ENCODE peak calls at places on chromosomes 2 and 18, in four cellular contexts. K, U, Y and T are unnamed samples.

GRCh38 chr2:157032019-157032418 is 225.5 kb upstream of the GALNT5 start:
- DNase-seq in K (no peak), U (no peak), Y (peak; percentile 46), T (no peak)

GRCh38 chr2:3827673-3828575 is 124.5 kb downstream of the DCDC2C start:
- DNase-seq in K (no peak), U (peak; percentile 22), Y (no peak), T (peak; percentile 29)

GRCh38 chr2:237998530-237998929 is 31.7 kb downstream of the UBE2F start:
- DNase-seq in K (peak; percentile 82), U (no peak), Y (peak; percentile 62), T (no peak)

GRCh38 chr2:54897420-54898310 is 152.6 kb downstream of the RTN4 start:
- DNase-seq in K (no peak), U (no peak), Y (no peak), T (no peak)

GRCh38 chr2:234378440-234378839 is 118.4 kb downstream of the ARL4C start:
- DNase-seq in K (no peak), U (no peak), Y (no peak), T (no peak)

GRCh38 chr2:11346129-11346528 is 1.7 kb upstream of the ROCK2 start:
- DNase-seq in K (no peak), U (no peak), Y (no peak), T (no peak)

GRCh38 chr2:10079192-10079930 is 850 bp downstream of the CYS1 start:
- DNase-seq in K (no peak), U (no peak), Y (no peak), T (peak; percentile 38)

GRCh38 chr2:74891136-74891764 is 57.3 kb downstream of the HK2 start:
- DNase-seq in K (no peak), U (no peak), Y (no peak), T (no peak)

GRCh38 chr2:135052042-135052876 is at the start of gene RAB3GAP1:
- DNase-seq in K (peak; percentile 64), U (peak; percentile 89), Y (peak; percentile 72), T (peak; percentile 85)

GRCh38 chr2:116133563-116133962 is 1680.9 kb upstream of the DDX18 start:
- DNase-seq in K (no peak), U (no peak), Y (no peak), T (no peak)

GRCh38 chr18:79950440-79951341 is 762 bp downstream of the SLC66A2 start:
- DNase-seq in K (no peak), U (peak; percentile 52), Y (no peak), T (peak; percentile 22)

GRCh38 chr2:60260646-60261296 is 292.7 kb downstream of the BCL11A start:
- DNase-seq in K (no peak), U (no peak), Y (no peak), T (no peak)

GRCh38 chr2:152335851-152336102 is 803 bp downstream of the FMNL2 start:
- DNase-seq in K (no peak), U (no peak), Y (no peak), T (peak; percentile 17)

GRCh38 chr18:40159141-40160017 is 1795.7 kb upstream of the PIK3C3 start:
- DNase-seq in K (peak; percentile 1), U (no peak), Y (peak; percentile 35), T (peak; percentile 58)

GRCh38 chr2:194700116-194700515 is 956.9 kb upstream of the SLC39A10 start:
- DNase-seq in K (no peak), U (no peak), Y (no peak), T (no peak)

GRCh38 chr2:246489-247145 is 17.2 kb downstream of the SH3YL1 start:
- DNase-seq in K (no peak), U (peak; percentile 31), Y (peak; percentile 81), T (peak; percentile 31)

GRCh38 chr18:75173125-75173432 is 35.9 kb downstream of the PTGR3 start:
- DNase-seq in K (peak; percentile 64), U (no peak), Y (peak; percentile 35), T (no peak)

GRCh38 chr2:236177967-236178909 is 10.1 kb upstream of the GBX2 start:
- DNase-seq in K (no peak), U (peak; percentile 74), Y (peak; percentile 54), T (peak; percentile 67)

GRCh38 chr18:11553098-11553940 is 56.1 kb upstream of the SLC35G4 start:
- DNase-seq in K (no peak), U (peak; percentile 66), Y (peak; percentile 49), T (peak; percentile 51)

GRCh38 chr2:240292622-240293021 is 142.8 kb upstream of the GPC1 start:
- DNase-seq in K (no peak), U (no peak), Y (no peak), T (no peak)

GRCh38 chr2:46978696-46979095 is 63.1 kb upstream of the MCFD2 start:
- DNase-seq in K (no peak), U (no peak), Y (no peak), T (no peak)

DNA sequence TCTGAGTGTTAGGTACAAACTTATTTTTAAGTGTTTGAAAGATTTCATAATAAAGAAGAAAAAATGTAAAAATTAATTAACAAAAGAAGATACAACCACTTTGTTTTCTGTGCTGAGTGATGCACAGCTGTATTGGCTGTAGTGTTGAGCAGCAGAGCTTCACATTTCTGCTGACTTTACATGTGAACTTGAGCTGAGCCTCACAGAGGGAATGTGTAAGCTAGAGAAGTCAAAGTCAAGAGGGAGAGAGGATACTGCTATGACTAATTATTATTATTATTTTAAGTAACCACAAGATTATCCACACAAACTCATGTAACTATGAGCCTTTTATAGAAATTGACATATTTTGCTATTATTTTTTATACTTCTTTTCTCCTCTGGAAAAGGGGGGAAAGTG is 159.1 kb upstream of the ZSWIM2 start:
- DNase-seq in K (no peak), U (no peak), Y (no peak), T (no peak)
- TF ChIP-seq TARDBP in K (no peak), U (no peak), Y (no peak), T (no peak)

GRCh38 chr18:23994361-23994902 is 20.1 kb upstream of the TTC39C start:
- DNase-seq in K (no peak), U (no peak), Y (peak; percentile 52), T (peak; percentile 48)

GRCh38 chr18:23992941-23993280 is 21.6 kb upstream of the TTC39C start:
- DNase-seq in K (no peak), U (no peak), Y (no peak), T (no peak)

GRCh38 chr18:23995180-23995579 is 19.4 kb upstream of the TTC39C start:
- DNase-seq in K (no peak), U (no peak), Y (no peak), T (no peak)

GRCh38 chr18:23990474-23991410 is 23.8 kb upstream of the TTC39C start:
- DNase-seq in K (no peak), U (no peak), Y (no peak), T (no peak)

GRCh38 chr18:23992119-23992940 is 22.2 kb upstream of the TTC39C start:
- DNase-seq in K (no peak), U (no peak), Y (no peak), T (no peak)
- TF ChIP-seq BHLHE40 in K (no peak), U (no peak), Y (no peak), T (no peak)

DNA sequence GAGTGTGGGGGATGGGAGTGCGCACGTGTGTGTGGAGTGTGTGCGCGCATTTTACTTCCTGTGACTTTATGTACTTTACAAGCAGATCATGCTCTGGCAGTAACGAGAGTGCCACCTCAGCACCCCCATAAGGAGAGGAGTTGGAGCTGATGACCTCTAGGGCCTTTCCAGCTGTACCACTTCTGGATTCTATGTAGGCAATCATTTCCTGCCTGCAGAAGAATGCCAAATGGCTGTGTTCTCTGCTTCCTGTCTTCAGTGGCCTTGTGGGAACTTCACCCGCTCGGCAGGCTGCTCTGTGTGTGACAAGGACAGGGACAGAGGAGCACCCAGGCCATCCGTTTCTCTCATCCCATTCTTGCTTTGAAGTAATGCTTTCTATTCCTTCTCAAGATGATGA is 22.8 kb upstream of the ZNF385B start:
- DNase-seq in K (no peak), U (no peak), Y (no peak), T (no peak)
- TF ChIP-seq SP1 in K (no peak), U (no peak), Y (no peak), T (no peak)

GRCh38 chr2:230254152-230254881 is 28.8 kb downstream of the SP140 start:
- DNase-seq in K (no peak), U (no peak), Y (no peak), T (no peak)
- TF ChIP-seq TARDBP in K (no peak), U (no peak), Y (no peak), T (no peak)

GRCh38 chr18:13604751-13605150 is 121.6 kb downstream of the FAM210A start:
- DNase-seq in K (no peak), U (no peak), Y (no peak), T (no peak)

GRCh38 chr18:13606589-13607254 is 119.6 kb downstream of the FAM210A start:
- DNase-seq in K (no peak), U (no peak), Y (no peak), T (no peak)

GRCh38 chr18:13605901-13606300 is 120.5 kb downstream of the FAM210A start:
- DNase-seq in K (no peak), U (no peak), Y (no peak), T (no peak)

GRCh38 chr18:13605477-13605876 is 120.9 kb downstream of the FAM210A start:
- DNase-seq in K (no peak), U (no peak), Y (no peak), T (no peak)

DNA sequence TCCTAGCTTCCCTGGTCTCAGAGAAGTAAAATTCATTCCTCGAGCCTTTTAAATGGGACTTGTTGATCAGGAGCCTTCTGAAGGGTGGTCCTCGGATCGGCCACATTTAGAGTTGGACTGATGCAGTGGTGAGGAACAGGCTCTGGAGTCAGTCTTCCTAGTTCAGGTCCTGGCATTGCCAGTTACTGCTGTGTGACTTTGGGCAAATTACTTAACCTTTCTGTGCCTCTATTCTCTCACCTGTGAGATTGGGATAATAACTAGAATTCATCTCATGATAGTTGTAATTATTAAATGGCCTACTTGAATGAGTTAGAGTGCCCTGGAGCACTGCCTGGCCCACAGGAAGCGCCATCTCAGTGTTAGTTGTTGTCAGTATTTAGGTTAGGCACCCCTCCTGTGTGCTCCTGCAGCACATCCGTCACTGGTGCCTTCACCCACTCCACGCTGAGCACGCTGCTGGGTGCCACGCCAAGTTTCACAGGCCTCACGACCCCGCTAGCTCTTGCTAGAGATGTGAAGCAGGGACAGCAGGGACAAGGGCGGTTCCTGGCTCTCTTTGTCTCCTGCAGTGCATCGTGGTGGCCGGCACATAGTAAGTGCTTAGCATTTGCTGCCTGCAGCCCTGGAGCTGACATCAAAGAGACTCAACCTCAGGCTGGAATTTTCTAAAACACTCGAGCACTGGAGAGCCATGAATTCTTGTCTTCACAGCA is 122.9 kb downstream of the FAM210A start:
- DNase-seq in K (no peak), U (no peak), Y (no peak), T (no peak)
- TF ChIP-seq BHLHE40 in K (no peak), U (no peak), Y (no peak), T (no peak)

GRCh38 chr2:64422466-64422865 is 31.5 kb upstream of the LGALSL start:
- DNase-seq in K (no peak), U (no peak), Y (no peak), T (no peak)
- TF ChIP-seq SP1 in K (no peak), U (no peak), Y (no peak), T (no peak)

GRCh38 chr2:172516299-172516698 is 39.6 kb upstream of the PDK1 start:
- DNase-seq in K (no peak), U (no peak), Y (no peak), T (no peak)
- TF ChIP-seq TARDBP in K (no peak), U (no peak), Y (no peak), T (no peak)